ENCODE peak calls at places on chromosomes 4 and X, in eight cellular contexts. L is CD4-positive, alpha-beta T cell; I is cardiac fibroblast; A is tibial artery; Z is endothelial cell; Y is AG09309; H is psoas muscle; N is BJ. O is an unnamed sample.

GRCh38 chr4:144580421-144580820 is 65.5 kb upstream of the HHIP start:
- DNase-seq in Z (no peak), H (no peak), N (no peak), I (peak; percentile 14), L (no peak), Y (no peak), A (no peak), O (no peak)

GRCh38 chr4:142080960-142081359 is 444.6 kb downstream of the IL15 start:
- DNase-seq in Y (no peak), Z (no peak), A (no peak), H (no peak), I (no peak), L (no peak), N (no peak), O (no peak)

GRCh38 chr4:151785484-151786157 is 24.8 kb upstream of the GATB start:
- DNase-seq in Z (no peak), L (no peak), H (no peak), A (no peak), N (no peak), I (no peak), Y (no peak), O (no peak)

GRCh38 chr4:109676886-109677285 is 26.4 kb downstream of the CASP6 start:
- DNase-seq in Z (no peak), I (no peak), N (no peak), Y (no peak), H (no peak), A (no peak), L (no peak), O (no peak)

GRCh38 chrX:82676386-82676785 is 831.7 kb upstream of the POU3F4 start:
- DNase-seq in Z (no peak), L (no peak), I (peak; percentile 10), N (no peak), Y (no peak), H (no peak), A (no peak), O (no peak)

GRCh38 chrX:122441451-122441850 is 742.6 kb upstream of the GRIA3 start:
- DNase-seq in A (no peak), L (no peak), I (no peak), N (no peak), Y (no peak), H (no peak), Z (no peak), O (no peak)

GRCh38 chrX:143437439-143437838 is 79.8 kb downstream of the SPANXN3 start:
- DNase-seq in H (no peak), Z (peak; percentile 2), N (no peak), I (peak; percentile 17), Y (no peak), L (no peak), A (no peak), O (no peak)

GRCh38 chrX:69884210-69884609 is 165.5 kb downstream of the AWAT2 start:
- DNase-seq in H (no peak), Z (no peak), Y (no peak), L (no peak), N (no peak), A (no peak), I (no peak), O (no peak)

GRCh38 chr4:32931475-32931874 is 2211.3 kb downstream of the PCDH7 start:
- DNase-seq in Y (no peak), L (no peak), A (no peak), H (no peak), Z (no peak), I (no peak), N (no peak), O (no peak)

DNA sequence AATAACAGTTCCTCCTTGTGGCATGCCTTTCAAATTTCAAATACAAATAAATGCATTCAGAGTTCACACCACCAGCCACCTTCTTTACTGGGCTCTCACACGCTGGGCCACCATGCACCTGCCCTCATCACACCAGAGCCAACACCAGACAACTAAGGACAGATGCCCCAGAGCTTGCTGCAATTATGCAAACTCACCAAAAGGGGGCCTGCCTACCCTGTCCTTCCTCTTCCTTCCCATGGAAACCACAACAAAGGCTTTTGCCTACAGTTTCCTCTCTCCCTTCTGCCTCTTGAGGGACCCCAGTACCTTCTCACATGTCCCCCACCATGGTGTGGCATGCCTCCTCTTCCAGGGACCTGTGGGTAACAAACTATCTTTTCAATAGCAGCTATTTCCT is 1333.9 kb upstream of the TENM3 start:
- DNase-seq in Z (no peak), I (no peak), A (no peak), N (no peak), H (no peak), Y (no peak), L (no peak), O (no peak)
- TF ChIP-seq CTCF in Z (peak; percentile 30), I (no peak), A (no peak), N (peak; percentile 42), H (no peak), Y (peak; percentile 72), L (no peak), O (peak; percentile 58)

DNA sequence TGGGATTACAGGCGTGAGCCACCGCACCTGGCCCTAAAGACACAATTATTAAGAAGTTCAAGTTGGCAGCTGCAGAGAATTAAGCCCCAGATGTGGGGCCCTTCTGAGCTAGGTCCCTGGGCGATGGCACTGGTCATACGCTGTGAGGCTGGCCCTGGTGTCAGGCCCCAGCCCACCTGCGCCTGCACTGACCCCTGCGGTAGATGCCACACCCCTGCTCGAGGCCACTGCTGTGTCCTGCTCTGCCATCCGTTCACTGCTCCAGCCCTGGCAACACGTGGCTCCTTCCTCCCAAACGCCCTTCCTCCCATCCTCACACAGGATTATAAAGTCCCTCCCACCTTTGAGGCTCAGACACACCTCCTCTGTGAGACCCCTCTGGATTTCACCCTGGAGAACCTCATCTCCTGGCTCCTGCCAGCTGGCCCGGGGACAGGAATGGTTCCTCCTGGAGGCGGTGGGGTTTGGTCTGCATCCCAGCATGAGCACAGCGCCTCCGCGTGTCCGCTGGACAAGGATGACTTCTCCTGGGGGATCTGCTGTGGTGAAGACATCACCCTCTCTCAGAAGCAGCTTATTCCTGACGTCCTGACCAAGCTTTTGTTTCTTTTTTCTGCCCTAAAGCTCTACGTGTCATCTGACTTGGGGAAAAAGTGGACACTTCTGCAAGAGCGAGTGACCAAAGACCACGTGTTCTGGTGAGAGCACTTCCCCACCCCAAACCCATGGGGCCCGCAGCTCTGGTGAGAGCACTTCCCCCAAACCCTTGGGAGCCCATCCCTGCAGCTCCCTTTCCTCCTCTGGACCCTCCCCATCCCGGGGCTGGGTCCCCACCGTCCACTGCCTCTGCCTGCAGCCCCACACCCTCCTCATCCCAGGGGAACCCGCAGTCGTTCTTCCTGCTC is 219.0 kb upstream of the PSAPL1 start:
- DNase-seq in H (no peak), I (peak; percentile 5), Y (no peak), L (no peak), N (no peak), Z (no peak), A (no peak), O (no peak)
- TF ChIP-seq CTCF in H (no peak), I (peak; percentile 8), Y (no peak), L (no peak), N (no peak), Z (no peak), A (no peak), O (peak; percentile 21)

DNA sequence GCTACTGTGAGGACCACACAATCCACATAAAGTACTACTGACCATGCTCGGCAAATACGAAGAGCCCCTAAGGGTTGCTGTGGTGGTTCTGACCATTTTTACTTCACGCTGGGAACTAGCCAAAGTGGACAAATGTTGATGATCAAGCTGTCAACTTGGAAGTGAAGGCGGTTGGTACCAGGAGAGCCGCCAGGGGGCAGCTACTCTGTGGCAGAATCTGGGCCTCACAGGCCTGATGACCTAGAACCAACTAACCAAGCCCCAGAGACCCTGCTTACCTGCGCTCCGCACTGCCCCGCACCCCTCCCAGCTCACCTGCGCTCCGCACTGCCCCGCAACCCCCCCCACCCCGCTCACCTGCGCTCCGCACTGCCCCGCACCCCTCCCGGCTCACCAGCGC is 5.6 kb downstream of the GAK start:
- DNase-seq in Z (peak; percentile 69), L (no peak), H (no peak), N (no peak), A (peak; percentile 23), I (no peak), Y (no peak), O (no peak)
- TF ChIP-seq CTCF in Z (peak; percentile 40), L (no peak), H (no peak), N (peak; percentile 44), A (no peak), I (peak; percentile 38), Y (peak; percentile 3), O (peak; percentile 18)

DNA sequence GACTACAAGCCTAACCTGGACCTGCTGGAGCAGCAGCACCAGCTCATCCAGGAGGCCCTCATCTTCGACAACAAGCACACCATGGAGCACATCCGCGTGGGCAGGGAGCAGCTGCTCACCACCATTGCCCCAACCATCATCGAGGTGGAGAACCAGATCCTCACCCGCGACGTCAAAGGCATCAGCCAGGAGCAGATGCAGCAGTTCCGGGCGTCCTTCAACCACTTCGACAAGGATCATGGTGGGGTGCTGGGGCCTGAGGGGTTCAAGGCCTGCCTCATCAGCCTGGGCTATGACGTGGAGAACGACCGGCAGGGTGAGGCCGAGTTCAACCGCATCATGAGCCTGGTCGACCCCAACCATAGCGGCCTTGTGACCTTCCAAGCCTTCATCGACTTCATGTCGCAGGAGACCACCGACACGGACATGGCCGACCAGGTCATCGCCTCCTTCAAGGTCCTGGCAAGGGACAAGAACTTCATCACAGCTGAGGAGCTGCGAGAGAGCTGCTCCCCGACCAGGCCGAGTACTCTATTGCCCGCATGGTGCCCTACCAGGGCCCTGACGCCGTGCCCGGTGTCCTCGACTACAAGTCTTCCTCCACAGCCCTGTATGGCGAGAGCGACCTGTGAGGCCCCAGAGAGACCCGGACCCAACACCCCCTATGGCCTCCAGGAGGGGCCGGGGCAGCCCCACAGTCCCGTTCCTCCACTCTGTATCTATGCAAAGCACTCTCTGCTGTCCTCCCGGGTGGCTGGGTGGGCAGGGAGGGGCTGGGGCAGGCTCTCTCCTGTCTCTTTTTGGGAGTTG is 486.2 kb downstream of the TRAM1L1 start:
- DNase-seq in Z (no peak), I (no peak), L (no peak), N (no peak), H (peak; percentile 6), A (peak; percentile 53), Y (no peak), O (no peak)
- TF ChIP-seq CTCF in Z (no peak), I (no peak), L (no peak), N (no peak), H (no peak), A (no peak), Y (no peak), O (no peak)

GRCh38 chr4:932713-933070 is 432 bp downstream of the TMEM175 start:
- DNase-seq in H (no peak), Y (no peak), N (no peak), I (no peak), A (no peak), Z (peak; percentile 43), L (no peak), O (no peak)
- TF ChIP-seq CTCF in H (no peak), Y (no peak), N (no peak), I (no peak), A (no peak), Z (no peak), L (no peak), O (no peak)

GRCh38 chr4:25564836-25565235 is 90.8 kb upstream of the SLC34A2 start:
- DNase-seq in L (no peak), A (no peak), I (no peak), Y (no peak), H (no peak), N (no peak), Z (no peak), O (no peak)
- TF ChIP-seq CTCF in L (no peak), A (no peak), I (no peak), Y (no peak), H (no peak), N (no peak), Z (no peak), O (no peak)